ENCODE peak calls at places on chromosomes 16 and 17, in nine cellular contexts. A is HepG2, C is uterus, O is lung, W is neuronal stem cell, D is tibial artery, Q is PC-3, L is heart left ventricle, M is heart right ventricle. H is an unnamed sample.
A peak's percentile ranks its signal among the peaks of the same experiment; 100 is the strongest.

GRCh38 chr16:72646615-72647014 is 401.3 kb downstream of the ZFHX3 start:
- DNase-seq in A (no peak), C (no peak), O (no peak), W (no peak), D (no peak), Q (no peak), L (no peak), M (no peak), H (no peak)

GRCh38 chr17:1082579-1082978 is 85.7 kb downstream of the TIMM22 start:
- DNase-seq in A (no peak), C (no peak), O (no peak), W (no peak), D (no peak), Q (peak; percentile 88), L (no peak), M (no peak), H (no peak)

GRCh38 chr17:28227278-28228108 is 91.5 kb upstream of the TMEM97 start:
- DNase-seq in A (no peak), C (no peak), O (peak; percentile 86), W (peak; percentile 92), D (peak; percentile 58), Q (peak; percentile 39), L (peak; percentile 37), M (peak; percentile 24), H (peak; percentile 75)

GRCh38 chr16:3012828-3013420 is at the start of gene CLDN9:
- DNase-seq in A (no peak), C (no peak), O (peak; percentile 65), W (no peak), D (no peak), Q (peak; percentile 58), L (no peak), M (no peak), H (no peak)

GRCh38 chr16:1305823-1306222 is 3.6 kb upstream of the UBE2I start:
- DNase-seq in A (no peak), C (no peak), O (no peak), W (no peak), D (no peak), Q (no peak), L (no peak), M (no peak), H (no peak)

GRCh38 chr17:70863436-70864248 is 694.3 kb downstream of the KCNJ2 start:
- DNase-seq in A (no peak), C (no peak), O (no peak), W (no peak), D (no peak), Q (no peak), L (peak; percentile 39), M (no peak), H (no peak)

GRCh38 chr16:11581677-11582076 is 5.0 kb downstream of the LITAF start:
- DNase-seq in A (no peak), C (no peak), O (no peak), W (no peak), D (no peak), Q (no peak), L (no peak), M (no peak), H (no peak)

GRCh38 chr17:18226284-18226945 is 980 bp downstream of the LLGL1 start:
- DNase-seq in A (no peak), C (no peak), O (no peak), W (no peak), D (no peak), Q (no peak), L (no peak), M (no peak), H (no peak)

GRCh38 chr17:57732062-57732461 is 13.0 kb downstream of the CCDC182 start:
- DNase-seq in A (peak; percentile 33), C (no peak), O (no peak), W (no peak), D (no peak), Q (no peak), L (no peak), M (no peak), H (no peak)

GRCh38 chr17:17693253-17693954 is 12.1 kb downstream of the RAI1 start:
- DNase-seq in A (peak; percentile 88), C (peak; percentile 53), O (peak; percentile 67), W (no peak), D (peak; percentile 86), Q (peak; percentile 74), L (peak; percentile 79), M (peak; percentile 63), H (peak; percentile 87)

GRCh38 chr16:85460252-85460982 is 152.7 kb upstream of the GSE1 start:
- DNase-seq in A (no peak), C (no peak), O (no peak), W (no peak), D (no peak), Q (no peak), L (no peak), M (no peak), H (no peak)

GRCh38 chr17:74616696-74617095 is 6.8 kb downstream of the CD300E start:
- DNase-seq in A (no peak), C (no peak), O (no peak), W (no peak), D (no peak), Q (no peak), L (no peak), M (no peak), H (no peak)

GRCh38 chr17:56038136-56038535 is 115.1 kb upstream of the ANKFN1 start:
- DNase-seq in A (no peak), C (no peak), O (no peak), W (no peak), D (no peak), Q (no peak), L (no peak), M (no peak), H (no peak)

GRCh38 chr17:77528516-77529327 is 388.0 kb downstream of the SEC14L1 start:
- DNase-seq in A (no peak), C (no peak), O (no peak), W (peak; percentile 56), D (peak; percentile 52), Q (no peak), L (no peak), M (peak; percentile 42), H (peak; percentile 58)

DNA sequence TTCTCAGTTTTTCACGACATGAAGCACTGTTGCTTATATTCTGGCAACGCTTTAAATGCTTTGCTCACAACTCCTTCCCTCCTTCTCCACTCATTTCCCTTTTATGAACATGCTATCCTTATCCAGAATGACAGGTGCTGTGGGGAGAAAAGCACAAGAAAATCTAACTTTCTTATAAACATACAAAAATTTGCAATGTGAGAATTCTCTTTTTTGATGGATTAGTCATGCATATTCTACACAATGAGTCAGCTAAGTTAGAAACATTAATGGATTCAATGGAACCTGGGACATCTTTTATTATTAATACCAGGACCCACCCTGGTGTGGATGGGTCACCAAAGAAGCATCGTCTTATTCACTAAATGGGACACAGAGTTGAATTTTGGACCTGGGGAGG is 234.6 kb upstream of the CDH5 start:
- DNase-seq in A (no peak), C (no peak), O (no peak), W (no peak), D (no peak), Q (peak; percentile 38), L (no peak), M (no peak), H (no peak)
- H3K27me3 ChIP-seq in A (peaks cover 7% of the 10 kb centered on the region), C (no peaks in the 10 kb centered on the region), O (no peaks in the 10 kb centered on the region), W (no peaks in the 10 kb centered on the region), D (no peaks in the 10 kb centered on the region), Q (no peaks in the 10 kb centered on the region), L (no peaks in the 10 kb centered on the region), M (no peaks in the 10 kb centered on the region), H (no peaks in the 10 kb centered on the region)

GRCh38 chr17:60167095-60167741 is 17.4 kb downstream of the CA4 start:
- DNase-seq in A (no peak), C (no peak), O (no peak), W (no peak), D (no peak), Q (peak; percentile 57), L (no peak), M (no peak), H (no peak)
- H3K4me1 ChIP-seq in A (peaks cover 63% of the 10 kb centered on the region), C (no peaks in the 10 kb centered on the region), O (no peaks in the 10 kb centered on the region), W (peaks cover 23% of the 10 kb centered on the region), D (peaks cover 5% of the 10 kb centered on the region), Q (peaks cover 12% of the 10 kb centered on the region), L (peaks cover 6% of the 10 kb centered on the region), M (peaks cover 70% of the 10 kb centered on the region), H (peaks cover 41% of the 10 kb centered on the region)

GRCh38 chr16:68188170-68188569 is 47.8 kb downstream of the ESRP2 start:
- DNase-seq in A (no peak), C (no peak), O (no peak), W (no peak), D (no peak), Q (no peak), L (no peak), M (no peak), H (no peak)
- H3K36me3 ChIP-seq in A (peaks cover 80% of the 10 kb centered on the region), C (no peaks in the 10 kb centered on the region), O (peaks cover 16% of the 10 kb centered on the region), W (peaks cover 24% of the 10 kb centered on the region), D (peaks cover 31% of the 10 kb centered on the region), Q (no peaks in the 10 kb centered on the region), L (peaks cover 92% of the 10 kb centered on the region), M (peaks cover 29% of the 10 kb centered on the region), H (peaks cover 99% of the 10 kb centered on the region)

GRCh38 chr17:83079340-83079747 is at the start of gene METRNL:
- DNase-seq in A (no peak), C (peak; percentile 75), O (peak; percentile 74), W (peak; percentile 66), D (peak; percentile 89), Q (peak; percentile 59), L (peak; percentile 80), M (peak; percentile 81), H (peak; percentile 94)

GRCh38 chr17:83081561-83082201 is 2.3 kb downstream of the METRNL start:
- DNase-seq in A (no peak), C (no peak), O (no peak), W (no peak), D (peak; percentile 89), Q (no peak), L (no peak), M (no peak), H (peak; percentile 90)

GRCh38 chr17:83079766-83080616 is 582 bp downstream of the METRNL start:
- DNase-seq in A (no peak), C (no peak), O (no peak), W (no peak), D (no peak), Q (no peak), L (no peak), M (no peak), H (peak; percentile 89)

GRCh38 chr17:83082435-83082834 is 3.0 kb downstream of the METRNL start:
- DNase-seq in A (no peak), C (no peak), O (no peak), W (no peak), D (no peak), Q (no peak), L (no peak), M (no peak), H (no peak)

DNA sequence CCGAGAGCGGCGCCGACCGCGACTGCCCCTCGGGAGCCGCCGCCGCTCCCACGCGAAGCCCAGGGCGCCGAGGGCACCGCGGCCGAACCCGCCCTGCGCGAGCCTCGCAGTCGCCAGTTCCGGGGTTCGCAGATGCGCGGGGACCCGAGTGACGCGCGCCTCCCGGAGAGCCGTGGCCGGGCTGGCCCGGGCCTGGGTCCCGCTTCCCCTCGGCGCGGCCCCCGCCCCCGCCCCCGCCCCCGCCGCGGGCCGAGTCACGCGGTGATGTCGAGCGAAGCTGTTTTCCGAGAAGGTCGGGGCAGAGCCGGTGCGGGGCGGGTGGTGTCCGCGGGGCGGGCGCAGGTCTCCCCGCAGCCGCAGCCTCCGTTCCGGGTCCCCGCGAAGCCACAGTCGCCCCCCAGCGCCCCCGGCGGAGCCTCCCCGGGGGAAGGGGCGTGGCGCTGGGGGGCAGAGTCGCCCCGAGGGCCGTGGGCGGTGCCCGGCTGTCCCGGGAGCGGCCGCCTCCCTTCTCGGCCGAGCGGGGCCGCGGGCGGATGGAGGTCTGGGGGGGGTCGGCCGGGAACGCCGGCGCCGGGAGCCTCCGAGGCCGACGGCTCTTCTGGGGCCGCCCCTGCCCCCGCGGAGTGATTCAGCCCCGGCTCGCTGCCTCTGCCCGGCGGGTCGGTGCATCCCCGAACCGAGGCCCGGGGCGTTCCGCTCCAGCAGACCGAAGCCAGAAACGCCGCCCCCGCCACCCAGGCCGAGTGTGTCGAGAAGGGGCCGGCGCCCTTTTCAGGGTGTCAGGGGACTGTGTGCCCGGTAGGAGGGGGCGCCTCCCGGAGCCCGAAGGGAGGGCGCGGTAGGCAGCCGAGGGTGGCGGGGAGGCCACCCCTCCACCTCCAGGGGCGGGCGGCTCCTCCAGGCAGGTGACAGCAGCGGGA is 1.5 kb downstream of the METRNL start:
- DNase-seq in A (no peak), C (no peak), O (no peak), W (no peak), D (peak; percentile 78), Q (no peak), L (peak; percentile 55), M (no peak), H (peak; percentile 93)
- H3K27me3 ChIP-seq in A (peaks cover 39% of the 10 kb centered on the region), C (no peaks in the 10 kb centered on the region), O (no peaks in the 10 kb centered on the region), W (peaks cover 13% of the 10 kb centered on the region), D (no peaks in the 10 kb centered on the region), Q (peaks cover 6% of the 10 kb centered on the region), L (no peaks in the 10 kb centered on the region), M (no peaks in the 10 kb centered on the region), H (no peaks in the 10 kb centered on the region)